ENCODE peak calls at places on chromosomes 6 and 20, in six cellular contexts. E, H, X, N, U and Y are unnamed samples.
A peak's percentile ranks its signal among the peaks of the same experiment; 100 is the strongest.

GRCh38 chr20:43842126-43843020 is 72.3 kb upstream of the TOX2 start:
- DNase-seq in E (no peak), H (no peak), X (peak; percentile 22), N (no peak), U (no peak), Y (peak; percentile 70)

GRCh38 chr6:90982051-90982450 is 395.2 kb upstream of the MAP3K7 start:
- DNase-seq in E (no peak), H (no peak), X (no peak), N (no peak), U (no peak), Y (no peak)

GRCh38 chr6:154249499-154250298 is 106.9 kb downstream of the IPCEF1 start:
- DNase-seq in E (no peak), H (no peak), X (no peak), N (no peak), U (no peak), Y (no peak)

GRCh38 chr20:13212750-13213149 is 8.3 kb upstream of the ISM1 start:
- DNase-seq in E (no peak), H (no peak), X (no peak), N (no peak), U (no peak), Y (no peak)

GRCh38 chr6:106547961-106548453 is 81.3 kb downstream of the RTN4IP1 start:
- DNase-seq in E (no peak), H (peak; percentile 72), X (no peak), N (peak; percentile 80), U (no peak), Y (no peak)

GRCh38 chr6:108591040-108591816 is 30.5 kb downstream of the FOXO3 start:
- DNase-seq in E (no peak), H (no peak), X (no peak), N (no peak), U (no peak), Y (no peak)

GRCh38 chr6:44223471-44224153 is at the start of gene SLC29A1:
- DNase-seq in E (peak; percentile 99), H (no peak), X (peak; percentile 89), N (peak; percentile 39), U (peak; percentile 22), Y (peak; percentile 73)

GRCh38 chr6:82348130-82348529 is 15.5 kb upstream of the TPBG start:
- DNase-seq in E (no peak), H (no peak), X (no peak), N (no peak), U (no peak), Y (no peak)

GRCh38 chr20:37323985-37324384 is 22.0 kb upstream of the SRC start:
- DNase-seq in E (no peak), H (peak; percentile 72), X (no peak), N (peak; percentile 68), U (no peak), Y (no peak)

GRCh38 chr6:128310061-128310460 is 210.3 kb downstream of the PTPRK start:
- DNase-seq in E (no peak), H (no peak), X (no peak), N (no peak), U (no peak), Y (no peak)

GRCh38 chr6:135909737-135910387 is 58.4 kb downstream of the PDE7B start:
- DNase-seq in E (peak; percentile 51), H (no peak), X (peak; percentile 54), N (peak; percentile 66), U (no peak), Y (no peak)

GRCh38 chr6:28225056-28225834 is at the start of gene ZSCAN9:
- DNase-seq in E (peak; percentile 65), H (peak; percentile 77), X (peak; percentile 90), N (peak; percentile 93), U (peak; percentile 14), Y (peak; percentile 88)

GRCh38 chr6:6724319-6725119 is 136.0 kb downstream of the LY86 start:
- DNase-seq in E (peak; percentile 69), H (peak; percentile 45), X (peak; percentile 84), N (peak; percentile 90), U (no peak), Y (peak; percentile 93)

GRCh38 chr20:1274485-1275313 is 8.6 kb downstream of the SNPH start:
- DNase-seq in E (no peak), H (no peak), X (no peak), N (no peak), U (no peak), Y (peak; percentile 54)

GRCh38 chr6:170290306-170291128 is at the start of gene DLL1:
- DNase-seq in E (peak; percentile 74), H (no peak), X (peak; percentile 91), N (peak; percentile 51), U (peak; percentile 45), Y (peak; percentile 88)

GRCh38 chr6:170003027-170003426 is 251.6 kb downstream of the ERMARD start:
- DNase-seq in E (no peak), H (no peak), X (no peak), N (no peak), U (no peak), Y (no peak)